ENCODE peak calls at places on chromosomes 5 and 9, in nine cellular contexts. Y is epithelial cell of proximal tubule; P is right atrium auricular region; X is MCF 10A; J is neural crest cell; M is activated gamma-delta T cell treated with Interleukin-2 at 50 U/mL for 16 hours; I is amniotic stem cell; L is mesothelial cell of epicardium; B is stimulated activated CD8-positive, alpha-beta memory T cell treated with anti-CD3 and anti-CD28 coated beads, Interleukin-4, amount 100 ng/mL, for 48 hours. Q is an unnamed sample.

GRCh38 chr5:32126691-32127090 is 47.4 kb downstream of the GOLPH3 start:
- DNase-seq in Y (no peak), P (no peak), X (no peak), J (no peak), M (no peak), I (no peak), L (no peak), B (no peak), Q (no peak)

GRCh38 chr9:135519179-135519971 is 1.9 kb upstream of the LCN1 start:
- DNase-seq in Y (no peak), P (no peak), X (no peak), J (no peak), M (no peak), I (no peak), L (no peak), B (no peak), Q (no peak)

GRCh38 chr5:179783128-179783527 is 10.7 kb upstream of the LTC4S start:
- DNase-seq in Y (no peak), P (no peak), X (no peak), J (no peak), M (no peak), I (no peak), L (no peak), B (no peak), Q (no peak)

GRCh38 chr5:157339409-157339808 is 73.5 kb downstream of the CYFIP2 start:
- DNase-seq in Y (no peak), P (no peak), X (no peak), J (no peak), M (no peak), I (no peak), L (no peak), B (no peak), Q (no peak)

GRCh38 chr9:136629879-136630661 is 32.6 kb upstream of the EGFL7 start:
- DNase-seq in Y (no peak), P (no peak), X (peak; percentile 51), J (peak; percentile 78), M (peak; percentile 46), I (no peak), L (peak; percentile 60), B (peak; percentile 81), Q (peak; percentile 73)

GRCh38 chr9:111030492-111030891 is 7.8 kb downstream of the LPAR1 start:
- DNase-seq in Y (no peak), P (no peak), X (no peak), J (no peak), M (no peak), I (no peak), L (no peak), B (no peak), Q (no peak)

GRCh38 chr5:178122346-178122745 is 8.5 kb upstream of the RMND5B start:
- DNase-seq in Y (no peak), P (no peak), X (no peak), J (no peak), M (no peak), I (no peak), L (no peak), B (no peak), Q (no peak)

GRCh38 chr5:179198865-179199645 is 138.9 kb downstream of the ZNF354C start:
- DNase-seq in Y (no peak), P (no peak), X (no peak), J (no peak), M (no peak), I (no peak), L (no peak), B (no peak), Q (no peak)

GRCh38 chr9:128286435-128286834 is 10.4 kb downstream of the SWI5 start:
- DNase-seq in Y (no peak), P (no peak), X (no peak), J (no peak), M (no peak), I (no peak), L (no peak), B (no peak), Q (no peak)

GRCh38 chr5:147963948-147964693 is 57.8 kb upstream of the C5orf46 start:
- DNase-seq in Y (no peak), P (no peak), X (peak; percentile 33), J (no peak), M (no peak), I (no peak), L (no peak), B (no peak), Q (no peak)

GRCh38 chr5:132434813-132435286 is 55.7 kb downstream of the IRF1 start:
- DNase-seq in Y (no peak), P (no peak), X (no peak), J (no peak), M (no peak), I (no peak), L (no peak), B (peak; percentile 16), Q (no peak)

GRCh38 chr9:98154678-98155077 is 35.7 kb upstream of the TRIM14 start:
- DNase-seq in Y (no peak), P (no peak), X (no peak), J (no peak), M (no peak), I (no peak), L (no peak), B (no peak), Q (no peak)

GRCh38 chr9:115158666-115159481 is 40.9 kb upstream of the TNC start:
- DNase-seq in Y (peak; percentile 98), P (no peak), X (peak; percentile 33), J (no peak), M (no peak), I (no peak), L (no peak), B (no peak), Q (no peak)

GRCh38 chr5:149853701-149854100 is 90.9 kb downstream of the PDE6A start:
- DNase-seq in Y (no peak), P (no peak), X (no peak), J (no peak), M (no peak), I (no peak), L (no peak), B (no peak), Q (no peak)

GRCh38 chr5:158450761-158451160 is 591.8 kb upstream of the CLINT1 start:
- DNase-seq in Y (no peak), P (no peak), X (no peak), J (no peak), M (no peak), I (no peak), L (no peak), B (no peak), Q (no peak)

GRCh38 chr9:84140535-84141101 is 160.0 kb downstream of the RMI1 start:
- DNase-seq in Y (no peak), P (no peak), X (no peak), J (no peak), M (peak; percentile 6), I (no peak), L (no peak), B (peak; percentile 35), Q (peak; percentile 38)

GRCh38 chr9:9557804-9558334 is 1054.9 kb downstream of the PTPRD start:
- DNase-seq in Y (no peak), P (no peak), X (peak; percentile 4), J (no peak), M (no peak), I (no peak), L (no peak), B (no peak), Q (no peak)

GRCh38 chr5:159123700-159124099 is 24.0 kb upstream of the EBF1 start:
- DNase-seq in Y (no peak), P (no peak), X (no peak), J (no peak), M (no peak), I (no peak), L (no peak), B (no peak), Q (no peak)

GRCh38 chr9:115004535-115004934 is 74.1 kb upstream of the TNFSF8 start:
- DNase-seq in Y (no peak), P (no peak), X (no peak), J (no peak), M (no peak), I (no peak), L (no peak), B (no peak), Q (no peak)

GRCh38 chr5:134741052-134741451 is 2.7 kb downstream of the CAMLG start:
- DNase-seq in Y (no peak), P (no peak), X (no peak), J (no peak), M (no peak), I (no peak), L (no peak), B (no peak), Q (no peak)

GRCh38 chr9:119841005-119841404 is 471.8 kb upstream of the BRINP1 start:
- DNase-seq in Y (no peak), P (no peak), X (no peak), J (no peak), M (no peak), I (no peak), L (no peak), B (no peak), Q (no peak)

GRCh38 chr5:10157085-10157669 is 92.5 kb downstream of the ATPSCKMT start:
- DNase-seq in Y (no peak), P (no peak), X (no peak), J (no peak), M (no peak), I (no peak), L (no peak), B (no peak), Q (no peak)

GRCh38 chr9:35598863-35599590 is 6.0 kb upstream of the TESK1 start:
- DNase-seq in Y (no peak), P (no peak), X (no peak), J (no peak), M (no peak), I (no peak), L (no peak), B (no peak), Q (no peak)

GRCh38 chr5:137611926-137612435 is 112.9 kb upstream of the SPOCK1 start:
- DNase-seq in Y (no peak), P (no peak), X (no peak), J (no peak), M (no peak), I (no peak), L (no peak), B (no peak), Q (no peak)

GRCh38 chr5:177995691-177996595 is at the start of gene PROP1:
- DNase-seq in Y (no peak), P (peak; percentile 18), X (no peak), J (no peak), M (no peak), I (no peak), L (no peak), B (no peak), Q (no peak)

GRCh38 chr9:110752766-110753165 is 84.2 kb downstream of the MUSK start:
- DNase-seq in Y (no peak), P (no peak), X (peak; percentile 98), J (no peak), M (no peak), I (peak; percentile 89), L (no peak), B (no peak), Q (no peak)

GRCh38 chr9:129996161-129996849 is 46.7 kb downstream of the FNBP1 start:
- DNase-seq in Y (no peak), P (no peak), X (peak; percentile 55), J (no peak), M (no peak), I (no peak), L (no peak), B (no peak), Q (no peak)

GRCh38 chr9:120950421-120951388 is 24.1 kb upstream of the TRAF1 start:
- DNase-seq in Y (no peak), P (no peak), X (no peak), J (no peak), M (no peak), I (no peak), L (no peak), B (no peak), Q (no peak)

GRCh38 chr5:96157841-96158291 is 196.2 kb upstream of the ELL2 start:
- DNase-seq in Y (no peak), P (no peak), X (no peak), J (no peak), M (no peak), I (no peak), L (no peak), B (no peak), Q (no peak)